ENCODE peak calls at places on chromosomes 13 and 19, in ten cellular contexts. One of them, this sample, is unnamed.

GRCh38 chr13:48233097-48233885 is at the start of gene ITM2B:
- DNase-seq in GM12892: peak; percentile 54
- DNase-seq in A549: peak; percentile 32
- DNase-seq in NCI-H1930: peak; percentile 56
- DNase-seq in hepatic stellate cell: peak; percentile 77
- DNase-seq in astrocyte: peak; percentile 47
- DNase-seq in retina: peak; percentile 92
- DNase-seq in right atrium auricular region: no peak
- DNase-seq in GM04504: no peak
- DNase-seq in stimulated activated CD8-positive, alpha-beta memory T cell treated with anti-CD3 and anti-CD28 coated beads, Interleukin-2, amount 100 ng/mL, for 48 hours: peak; percentile 48
- DNase-seq in this sample: peak; percentile 55

GRCh38 chr13:44903596-44903995 is 85.7 kb downstream of the NUFIP1 start:
- DNase-seq in GM12892: no peak
- DNase-seq in A549: no peak
- DNase-seq in NCI-H1930: no peak
- DNase-seq in hepatic stellate cell: peak; percentile 33
- DNase-seq in astrocyte: peak; percentile 90
- DNase-seq in retina: peak; percentile 42
- DNase-seq in right atrium auricular region: peak; percentile 89
- DNase-seq in GM04504: peak; percentile 90
- DNase-seq in stimulated activated CD8-positive, alpha-beta memory T cell treated with anti-CD3 and anti-CD28 coated beads, Interleukin-2, amount 100 ng/mL, for 48 hours: no peak
- DNase-seq in this sample: no peak

GRCh38 chr19:11380653-11381534 is 3.2 kb downstream of the EPOR start:
- DNase-seq in GM12892: peak; percentile 98
- DNase-seq in A549: peak; percentile 98
- DNase-seq in NCI-H1930: peak; percentile 81
- DNase-seq in hepatic stellate cell: peak; percentile 100
- DNase-seq in astrocyte: peak; percentile 86
- DNase-seq in retina: peak; percentile 98
- DNase-seq in right atrium auricular region: peak; percentile 97
- DNase-seq in GM04504: peak; percentile 93
- DNase-seq in stimulated activated CD8-positive, alpha-beta memory T cell treated with anti-CD3 and anti-CD28 coated beads, Interleukin-2, amount 100 ng/mL, for 48 hours: peak; percentile 94
- DNase-seq in this sample: peak; percentile 95

GRCh38 chr19:1624458-1624857 is 19.2 kb upstream of the UQCR11 start:
- DNase-seq in GM12892: no peak
- DNase-seq in A549: peak; percentile 61
- DNase-seq in NCI-H1930: no peak
- DNase-seq in hepatic stellate cell: peak; percentile 53
- DNase-seq in astrocyte: peak; percentile 15
- DNase-seq in retina: peak; percentile 62
- DNase-seq in right atrium auricular region: no peak
- DNase-seq in GM04504: no peak
- DNase-seq in stimulated activated CD8-positive, alpha-beta memory T cell treated with anti-CD3 and anti-CD28 coated beads, Interleukin-2, amount 100 ng/mL, for 48 hours: peak; percentile 40
- DNase-seq in this sample: peak; percentile 42

GRCh38 chr19:5534787-5535586 is 32.8 kb downstream of the TINCR start:
- DNase-seq in GM12892: no peak
- DNase-seq in A549: no peak
- DNase-seq in NCI-H1930: no peak
- DNase-seq in hepatic stellate cell: no peak
- DNase-seq in astrocyte: no peak
- DNase-seq in retina: no peak
- DNase-seq in right atrium auricular region: no peak
- DNase-seq in GM04504: no peak
- DNase-seq in stimulated activated CD8-positive, alpha-beta memory T cell treated with anti-CD3 and anti-CD28 coated beads, Interleukin-2, amount 100 ng/mL, for 48 hours: peak; percentile 13
- DNase-seq in this sample: no peak

GRCh38 chr19:47035127-47035494 is 13.3 kb downstream of the TMEM160 start:
- DNase-seq in GM12892: no peak
- DNase-seq in A549: no peak
- DNase-seq in NCI-H1930: no peak
- DNase-seq in hepatic stellate cell: no peak
- DNase-seq in astrocyte: no peak
- DNase-seq in retina: no peak
- DNase-seq in right atrium auricular region: no peak
- DNase-seq in GM04504: no peak
- DNase-seq in stimulated activated CD8-positive, alpha-beta memory T cell treated with anti-CD3 and anti-CD28 coated beads, Interleukin-2, amount 100 ng/mL, for 48 hours: no peak
- DNase-seq in this sample: no peak

GRCh38 chr19:19657397-19657783 is 6.1 kb downstream of the ATP13A1 start:
- DNase-seq in GM12892: peak; percentile 3
- DNase-seq in A549: no peak
- DNase-seq in NCI-H1930: no peak
- DNase-seq in hepatic stellate cell: peak; percentile 2
- DNase-seq in astrocyte: no peak
- DNase-seq in retina: no peak
- DNase-seq in right atrium auricular region: no peak
- DNase-seq in GM04504: no peak
- DNase-seq in stimulated activated CD8-positive, alpha-beta memory T cell treated with anti-CD3 and anti-CD28 coated beads, Interleukin-2, amount 100 ng/mL, for 48 hours: no peak
- DNase-seq in this sample: no peak

GRCh38 chr19:42367929-42368328 is 22.2 kb downstream of the CNFN start:
- DNase-seq in GM12892: no peak
- DNase-seq in A549: no peak
- DNase-seq in NCI-H1930: no peak
- DNase-seq in hepatic stellate cell: no peak
- DNase-seq in astrocyte: no peak
- DNase-seq in retina: no peak
- DNase-seq in right atrium auricular region: no peak
- DNase-seq in GM04504: no peak
- DNase-seq in stimulated activated CD8-positive, alpha-beta memory T cell treated with anti-CD3 and anti-CD28 coated beads, Interleukin-2, amount 100 ng/mL, for 48 hours: no peak
- DNase-seq in this sample: no peak

GRCh38 chr13:79373916-79374315 is 32.1 kb downstream of the RBM26 start:
- DNase-seq in GM12892: no peak
- DNase-seq in A549: no peak
- DNase-seq in NCI-H1930: no peak
- DNase-seq in hepatic stellate cell: no peak
- DNase-seq in astrocyte: no peak
- DNase-seq in retina: no peak
- DNase-seq in right atrium auricular region: no peak
- DNase-seq in GM04504: no peak
- DNase-seq in stimulated activated CD8-positive, alpha-beta memory T cell treated with anti-CD3 and anti-CD28 coated beads, Interleukin-2, amount 100 ng/mL, for 48 hours: no peak
- DNase-seq in this sample: no peak

GRCh38 chr19:2758601-2759313 is 18.9 kb upstream of the SLC39A3 start:
- DNase-seq in GM12892: no peak
- DNase-seq in A549: no peak
- DNase-seq in NCI-H1930: no peak
- DNase-seq in hepatic stellate cell: no peak
- DNase-seq in astrocyte: no peak
- DNase-seq in retina: no peak
- DNase-seq in right atrium auricular region: no peak
- DNase-seq in GM04504: no peak
- DNase-seq in stimulated activated CD8-positive, alpha-beta memory T cell treated with anti-CD3 and anti-CD28 coated beads, Interleukin-2, amount 100 ng/mL, for 48 hours: no peak
- DNase-seq in this sample: no peak

GRCh38 chr19:12825259-12826131 is 8.9 kb downstream of the RTBDN start:
- DNase-seq in GM12892: no peak
- DNase-seq in A549: no peak
- DNase-seq in NCI-H1930: peak; percentile 62
- DNase-seq in hepatic stellate cell: peak; percentile 71
- DNase-seq in astrocyte: no peak
- DNase-seq in retina: peak; percentile 71
- DNase-seq in right atrium auricular region: no peak
- DNase-seq in GM04504: no peak
- DNase-seq in stimulated activated CD8-positive, alpha-beta memory T cell treated with anti-CD3 and anti-CD28 coated beads, Interleukin-2, amount 100 ng/mL, for 48 hours: no peak
- DNase-seq in this sample: peak; percentile 56

GRCh38 chr19:39362682-39363657 is 20.7 kb downstream of the SAMD4B start:
- DNase-seq in GM12892: no peak
- DNase-seq in A549: no peak
- DNase-seq in NCI-H1930: no peak
- DNase-seq in hepatic stellate cell: peak; percentile 43
- DNase-seq in astrocyte: peak; percentile 69
- DNase-seq in retina: no peak
- DNase-seq in right atrium auricular region: no peak
- DNase-seq in GM04504: peak; percentile 38
- DNase-seq in stimulated activated CD8-positive, alpha-beta memory T cell treated with anti-CD3 and anti-CD28 coated beads, Interleukin-2, amount 100 ng/mL, for 48 hours: no peak
- DNase-seq in this sample: no peak

GRCh38 chr13:74662895-74663294 is 528.7 kb upstream of the KLF12 start:
- DNase-seq in GM12892: no peak
- DNase-seq in A549: no peak
- DNase-seq in NCI-H1930: no peak
- DNase-seq in hepatic stellate cell: no peak
- DNase-seq in astrocyte: no peak
- DNase-seq in retina: no peak
- DNase-seq in right atrium auricular region: no peak
- DNase-seq in GM04504: no peak
- DNase-seq in stimulated activated CD8-positive, alpha-beta memory T cell treated with anti-CD3 and anti-CD28 coated beads, Interleukin-2, amount 100 ng/mL, for 48 hours: no peak
- DNase-seq in this sample: no peak

GRCh38 chr13:40626566-40626965 is 39.9 kb downstream of the FOXO1 start:
- DNase-seq in GM12892: no peak
- DNase-seq in A549: no peak
- DNase-seq in NCI-H1930: no peak
- DNase-seq in hepatic stellate cell: no peak
- DNase-seq in astrocyte: no peak
- DNase-seq in retina: no peak
- DNase-seq in right atrium auricular region: no peak
- DNase-seq in GM04504: no peak
- DNase-seq in stimulated activated CD8-positive, alpha-beta memory T cell treated with anti-CD3 and anti-CD28 coated beads, Interleukin-2, amount 100 ng/mL, for 48 hours: no peak
- DNase-seq in this sample: no peak

GRCh38 chr19:54420383-54421168 is 5.3 kb downstream of the TTYH1 start:
- DNase-seq in GM12892: no peak
- DNase-seq in A549: no peak
- DNase-seq in NCI-H1930: no peak
- DNase-seq in hepatic stellate cell: no peak
- DNase-seq in astrocyte: no peak
- DNase-seq in retina: peak; percentile 93
- DNase-seq in right atrium auricular region: no peak
- DNase-seq in GM04504: no peak
- DNase-seq in stimulated activated CD8-positive, alpha-beta memory T cell treated with anti-CD3 and anti-CD28 coated beads, Interleukin-2, amount 100 ng/mL, for 48 hours: no peak
- DNase-seq in this sample: peak; percentile 65

GRCh38 chr13:23654111-23655110 is 84.2 kb downstream of the TNFRSF19 start:
- DNase-seq in GM12892: no peak
- DNase-seq in A549: no peak
- DNase-seq in NCI-H1930: no peak
- DNase-seq in hepatic stellate cell: no peak
- DNase-seq in astrocyte: peak; percentile 78
- DNase-seq in retina: no peak
- DNase-seq in right atrium auricular region: no peak
- DNase-seq in GM04504: no peak
- DNase-seq in stimulated activated CD8-positive, alpha-beta memory T cell treated with anti-CD3 and anti-CD28 coated beads, Interleukin-2, amount 100 ng/mL, for 48 hours: no peak
- DNase-seq in this sample: no peak

GRCh38 chr13:109647699-109648098 is 138.7 kb downstream of the IRS2 start:
- DNase-seq in GM12892: no peak
- DNase-seq in A549: no peak
- DNase-seq in NCI-H1930: no peak
- DNase-seq in hepatic stellate cell: no peak
- DNase-seq in astrocyte: no peak
- DNase-seq in retina: no peak
- DNase-seq in right atrium auricular region: no peak
- DNase-seq in GM04504: no peak
- DNase-seq in stimulated activated CD8-positive, alpha-beta memory T cell treated with anti-CD3 and anti-CD28 coated beads, Interleukin-2, amount 100 ng/mL, for 48 hours: no peak
- DNase-seq in this sample: no peak

GRCh38 chr13:92578358-92578757 is 648.2 kb upstream of the GPC6 start:
- DNase-seq in GM12892: no peak
- DNase-seq in A549: no peak
- DNase-seq in NCI-H1930: no peak
- DNase-seq in hepatic stellate cell: no peak
- DNase-seq in astrocyte: no peak
- DNase-seq in retina: no peak
- DNase-seq in right atrium auricular region: no peak
- DNase-seq in GM04504: no peak
- DNase-seq in stimulated activated CD8-positive, alpha-beta memory T cell treated with anti-CD3 and anti-CD28 coated beads, Interleukin-2, amount 100 ng/mL, for 48 hours: no peak
- DNase-seq in this sample: no peak

This sample was measured in progenitor cell of endocrine pancreas.